ENCODE peak calls at places on chromosomes 16 and 17, in four cellular contexts. One of them, this sample, is unnamed.

GRCh38 chr17:53527473-53527872 is 295.3 kb upstream of the KIF2B start:
- DNase-seq in PC-9: no peak
- DNase-seq in progenitor cell of endocrine pancreas: no peak
- DNase-seq in psoas muscle: no peak
- DNase-seq in this sample: no peak

GRCh38 chr17:10251212-10251948 is 53.0 kb upstream of the GAS7 start:
- DNase-seq in PC-9: no peak
- DNase-seq in progenitor cell of endocrine pancreas: no peak
- DNase-seq in psoas muscle: no peak
- DNase-seq in this sample: no peak

GRCh38 chr16:3951861-3952332 is 71.4 kb upstream of the CREBBP start:
- DNase-seq in PC-9: no peak
- DNase-seq in progenitor cell of endocrine pancreas: no peak
- DNase-seq in psoas muscle: peak
- DNase-seq in this sample: no peak

GRCh38 chr16:12661656-12662172 is 142.0 kb downstream of the CPPED1 start:
- DNase-seq in PC-9: no peak
- DNase-seq in progenitor cell of endocrine pancreas: peak
- DNase-seq in psoas muscle: no peak
- DNase-seq in this sample: no peak

GRCh38 chr17:12403881-12404398 is 261.8 kb upstream of the MYOCD start:
- DNase-seq in PC-9: no peak
- DNase-seq in progenitor cell of endocrine pancreas: no peak
- DNase-seq in psoas muscle: no peak
- DNase-seq in this sample: no peak

GRCh38 chr16:10878644-10879498 is 1.9 kb downstream of the CIITA start:
- DNase-seq in PC-9: peak
- DNase-seq in progenitor cell of endocrine pancreas: no peak
- DNase-seq in psoas muscle: peak
- DNase-seq in this sample: peak

GRCh38 chr17:77186141-77186604 is 45.4 kb downstream of the SEC14L1 start:
- DNase-seq in PC-9: no peak
- DNase-seq in progenitor cell of endocrine pancreas: no peak
- DNase-seq in psoas muscle: peak
- DNase-seq in this sample: no peak

GRCh38 chr16:75060708-75061107 is 55.9 kb downstream of the LDHD start:
- DNase-seq in PC-9: no peak
- DNase-seq in progenitor cell of endocrine pancreas: no peak
- DNase-seq in psoas muscle: no peak
- DNase-seq in this sample: no peak

GRCh38 chr17:35875439-35876139 is 4.6 kb downstream of the CCL5 start:
- DNase-seq in PC-9: no peak
- DNase-seq in progenitor cell of endocrine pancreas: no peak
- DNase-seq in psoas muscle: no peak
- DNase-seq in this sample: no peak

GRCh38 chr17:35866356-35866950 is 2.2 kb downstream of the HEATR9 start:
- DNase-seq in PC-9: no peak
- DNase-seq in progenitor cell of endocrine pancreas: no peak
- DNase-seq in psoas muscle: no peak
- DNase-seq in this sample: no peak

GRCh38 chr17:35868791-35869190 is at the start of gene HEATR9:
- DNase-seq in PC-9: no peak
- DNase-seq in progenitor cell of endocrine pancreas: no peak
- DNase-seq in psoas muscle: no peak
- DNase-seq in this sample: no peak

GRCh38 chr17:35872581-35872980 is 3.9 kb upstream of the HEATR9 start:
- DNase-seq in PC-9: no peak
- DNase-seq in progenitor cell of endocrine pancreas: no peak
- DNase-seq in psoas muscle: no peak
- DNase-seq in this sample: no peak

GRCh38 chr17:35871415-35871814 is 2.7 kb upstream of the HEATR9 start:
- DNase-seq in PC-9: no peak
- DNase-seq in progenitor cell of endocrine pancreas: no peak
- DNase-seq in psoas muscle: no peak
- DNase-seq in this sample: no peak
- TF ChIP-seq CTCF in PC-9: no peak
- TF ChIP-seq CTCF in progenitor cell of endocrine pancreas: no peak
- TF ChIP-seq CTCF in psoas muscle: no peak
- TF ChIP-seq CTCF in this sample: peak

DNA sequence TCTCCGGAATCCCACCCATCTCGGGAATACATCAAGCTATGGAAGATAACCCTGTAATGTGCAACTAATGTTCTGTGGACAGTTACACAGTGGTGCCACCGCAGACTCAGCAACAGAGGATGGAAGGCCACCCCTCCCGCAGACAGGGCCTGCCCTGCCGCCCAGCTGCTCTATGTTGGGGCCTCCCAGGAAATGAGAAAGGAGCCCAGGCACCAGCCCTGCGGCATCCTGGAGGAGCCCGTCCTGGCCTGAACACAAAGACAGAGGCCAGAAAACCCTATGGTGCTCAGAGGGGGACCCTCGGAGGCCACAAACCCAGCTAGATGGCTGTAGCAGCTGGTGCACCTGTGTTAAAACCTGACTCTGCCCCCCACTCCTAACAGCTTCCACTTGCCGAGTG is 216.1 kb upstream of the RPL38 start:
- DNase-seq in PC-9: no peak
- DNase-seq in progenitor cell of endocrine pancreas: no peak
- DNase-seq in psoas muscle: no peak
- DNase-seq in this sample: no peak
- TF ChIP-seq CTCF in PC-9: no peak
- TF ChIP-seq CTCF in progenitor cell of endocrine pancreas: no peak
- TF ChIP-seq CTCF in psoas muscle: no peak
- TF ChIP-seq CTCF in this sample: no peak

DNA sequence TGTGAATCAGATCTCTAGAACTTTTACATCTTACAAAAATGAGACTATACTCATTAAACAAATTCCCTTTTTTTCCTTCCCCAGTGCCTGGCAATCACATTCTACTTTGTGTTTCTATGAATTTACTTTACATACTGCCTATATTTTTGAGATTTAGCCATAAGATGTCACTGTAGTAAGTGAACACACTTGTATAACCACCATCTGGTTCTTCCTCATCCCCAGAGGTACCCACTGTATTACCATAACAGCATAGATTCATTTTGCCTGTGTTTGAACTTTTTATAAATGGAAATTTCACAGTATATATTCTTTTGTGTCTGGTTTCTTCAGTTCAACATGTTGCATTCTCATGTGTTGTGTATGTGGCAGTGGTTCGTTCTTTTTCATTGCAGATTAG is 15.8 kb downstream of the CYB5B start:
- DNase-seq in PC-9: no peak
- DNase-seq in progenitor cell of endocrine pancreas: no peak
- DNase-seq in psoas muscle: no peak
- DNase-seq in this sample: no peak
- TF ChIP-seq CTCF in PC-9: no peak
- TF ChIP-seq CTCF in progenitor cell of endocrine pancreas: no peak
- TF ChIP-seq CTCF in psoas muscle: no peak
- TF ChIP-seq CTCF in this sample: no peak

GRCh38 chr17:73471924-73472323 is 160.1 kb upstream of the CDC42EP4 start:
- DNase-seq in PC-9: no peak
- DNase-seq in progenitor cell of endocrine pancreas: no peak
- DNase-seq in psoas muscle: no peak
- DNase-seq in this sample: no peak
- TF ChIP-seq CTCF in PC-9: no peak
- TF ChIP-seq CTCF in progenitor cell of endocrine pancreas: no peak
- TF ChIP-seq CTCF in psoas muscle: no peak
- TF ChIP-seq CTCF in this sample: no peak

GRCh38 chr16:85010931-85011845 is at the start of gene ZDHHC7:
- DNase-seq in PC-9: peak
- DNase-seq in progenitor cell of endocrine pancreas: peak
- DNase-seq in psoas muscle: peak
- DNase-seq in this sample: peak
- TF ChIP-seq CTCF in PC-9: no peak
- TF ChIP-seq CTCF in progenitor cell of endocrine pancreas: peak
- TF ChIP-seq CTCF in psoas muscle: peak
- TF ChIP-seq CTCF in this sample: no peak

DNA sequence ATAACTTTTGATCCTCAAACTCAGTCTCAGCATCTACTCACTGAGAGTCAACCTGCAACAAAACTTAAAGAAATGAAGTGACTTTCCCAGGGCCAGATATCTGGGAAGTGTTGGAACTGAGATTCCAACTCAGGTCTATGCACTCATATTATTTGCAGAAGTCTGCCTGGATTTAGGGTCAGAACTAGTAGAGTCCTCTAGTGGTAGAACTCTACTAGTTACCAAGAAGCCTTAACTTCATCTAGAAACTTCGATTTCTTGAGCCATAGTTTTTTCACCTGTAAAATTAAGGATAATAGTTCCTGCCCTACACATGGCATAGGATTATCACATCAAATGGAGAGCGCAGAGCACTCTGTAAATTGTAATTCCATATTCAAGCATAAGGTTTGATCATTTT is 23.4 kb upstream of the KRT24 start:
- DNase-seq in PC-9: no peak
- DNase-seq in progenitor cell of endocrine pancreas: no peak
- DNase-seq in psoas muscle: no peak
- DNase-seq in this sample: no peak
- TF ChIP-seq CTCF in PC-9: peak
- TF ChIP-seq CTCF in progenitor cell of endocrine pancreas: peak
- TF ChIP-seq CTCF in psoas muscle: peak
- TF ChIP-seq CTCF in this sample: no peak

GRCh38 chr16:27083861-27084261 is 17.1 kb downstream of the C16orf82 start:
- DNase-seq in PC-9: no peak
- DNase-seq in progenitor cell of endocrine pancreas: no peak
- DNase-seq in psoas muscle: no peak
- DNase-seq in this sample: no peak

GRCh38 chr16:27085182-27085581 is 18.5 kb downstream of the C16orf82 start:
- DNase-seq in PC-9: no peak
- DNase-seq in progenitor cell of endocrine pancreas: no peak
- DNase-seq in psoas muscle: no peak
- DNase-seq in this sample: no peak

GRCh38 chr16:27084296-27085065 is 17.8 kb downstream of the C16orf82 start:
- DNase-seq in PC-9: no peak
- DNase-seq in progenitor cell of endocrine pancreas: no peak
- DNase-seq in psoas muscle: no peak
- DNase-seq in this sample: no peak

GRCh38 chr16:27080870-27081269 is 14.1 kb downstream of the C16orf82 start:
- DNase-seq in PC-9: no peak
- DNase-seq in progenitor cell of endocrine pancreas: no peak
- DNase-seq in psoas muscle: no peak
- DNase-seq in this sample: no peak
- TF ChIP-seq CTCF in PC-9: peak
- TF ChIP-seq CTCF in progenitor cell of endocrine pancreas: peak
- TF ChIP-seq CTCF in psoas muscle: peak
- TF ChIP-seq CTCF in this sample: peak

GRCh38 chr17:3690094-3690715 is 5.8 kb downstream of the P2RX5 start:
- DNase-seq in PC-9: no peak
- DNase-seq in progenitor cell of endocrine pancreas: no peak
- DNase-seq in psoas muscle: no peak
- DNase-seq in this sample: no peak

GRCh38 chr17:3693099-3693498 is 2.9 kb downstream of the P2RX5 start:
- DNase-seq in PC-9: no peak
- DNase-seq in progenitor cell of endocrine pancreas: no peak
- DNase-seq in psoas muscle: no peak
- DNase-seq in this sample: no peak

GRCh38 chr17:3693829-3694231 is 2.1 kb downstream of the P2RX5 start:
- DNase-seq in PC-9: no peak
- DNase-seq in progenitor cell of endocrine pancreas: no peak
- DNase-seq in psoas muscle: no peak
- DNase-seq in this sample: no peak

GRCh38 chr17:3691539-3692166 is 4.3 kb downstream of the P2RX5 start:
- DNase-seq in PC-9: no peak
- DNase-seq in progenitor cell of endocrine pancreas: no peak
- DNase-seq in psoas muscle: no peak
- DNase-seq in this sample: no peak

DNA sequence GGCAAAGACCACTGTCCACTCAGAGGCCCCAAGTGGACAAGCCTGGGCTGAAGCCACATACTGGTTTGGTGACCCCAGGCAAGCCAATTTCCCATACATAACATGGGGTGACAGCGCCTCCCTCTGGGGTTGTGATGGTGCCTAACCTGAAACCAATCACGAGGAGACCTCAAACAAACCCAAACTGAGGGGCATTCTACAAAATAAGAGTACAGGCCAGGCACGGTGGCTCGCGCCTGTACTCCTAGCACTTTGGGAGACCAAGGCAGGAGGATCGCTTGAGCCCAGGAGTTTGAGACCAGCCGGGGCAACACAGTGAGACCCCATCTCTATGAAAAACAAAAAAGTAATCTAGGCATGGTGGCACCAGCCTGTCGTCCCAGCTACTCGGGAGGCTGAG is 3.6 kb downstream of the P2RX5 start:
- DNase-seq in PC-9: no peak
- DNase-seq in progenitor cell of endocrine pancreas: no peak
- DNase-seq in psoas muscle: no peak
- DNase-seq in this sample: no peak
- TF ChIP-seq CTCF in PC-9: no peak
- TF ChIP-seq CTCF in progenitor cell of endocrine pancreas: no peak
- TF ChIP-seq CTCF in psoas muscle: no peak
- TF ChIP-seq CTCF in this sample: no peak

This sample was measured in CD14-positive monocyte.